ENCODE peak calls at places on chromosomes 3 and 15, in seven cellular contexts. E, J, P, L, B, O and U are unnamed samples.

GRCh38 chr3:4954256-4955000 is 24.8 kb upstream of the BHLHE40 start:
- DNase-seq in E (no peak), L (no peak), O (no peak), J (no peak), P (no peak), B (no peak), U (no peak)

GRCh38 chr15:79046691-79047404 is 43.7 kb downstream of the RASGRF1 start:
- DNase-seq in O (no peak), P (no peak), J (no peak), E (no peak), L (no peak), B (no peak), U (no peak)

GRCh38 chr3:44030690-44031344 is 210.9 kb upstream of the TOPAZ1 start:
- DNase-seq in E (no peak), L (no peak), J (no peak), B (no peak), P (peak; percentile 12), O (no peak), U (no peak)

GRCh38 chr3:178393833-178394232 is 142.4 kb upstream of the KCNMB2 start:
- DNase-seq in J (no peak), L (no peak), P (peak; percentile 87), B (no peak), E (no peak), O (no peak), U (no peak)

GRCh38 chr3:66473181-66473580 is 27.6 kb downstream of the LRIG1 start:
- DNase-seq in O (no peak), E (no peak), L (no peak), B (no peak), J (no peak), P (peak; percentile 46), U (no peak)

GRCh38 chr3:195859846-195860411 is 48.2 kb upstream of the MUC4 start:
- DNase-seq in E (no peak), P (no peak), O (no peak), L (no peak), B (no peak), J (no peak), U (no peak)

GRCh38 chr3:30448436-30448835 is 158.0 kb upstream of the TGFBR2 start:
- DNase-seq in P (peak; percentile 29), O (no peak), L (no peak), J (no peak), E (no peak), B (no peak), U (no peak)

GRCh38 chr3:14200276-14200675 is 21.7 kb downstream of the LSM3 start:
- DNase-seq in P (no peak), J (no peak), L (no peak), B (no peak), E (no peak), O (no peak), U (no peak)

GRCh38 chr3:167694121-167694520 is 40.4 kb upstream of the WDR49 start:
- DNase-seq in P (no peak), E (no peak), O (no peak), B (no peak), L (no peak), J (no peak), U (no peak)

GRCh38 chr3:5799421-5799820 is 611.9 kb downstream of the EDEM1 start:
- DNase-seq in P (no peak), B (no peak), E (no peak), O (no peak), L (no peak), J (no peak), U (no peak)

GRCh38 chr3:147914532-147914931 is 505.4 kb downstream of the ZIC1 start:
- DNase-seq in J (no peak), B (no peak), L (no peak), O (no peak), E (no peak), P (no peak), U (no peak)

GRCh38 chr15:83653288-83653638 is 660 bp upstream of the ADAMTSL3 start:
- DNase-seq in E (no peak), P (no peak), J (no peak), B (no peak), L (no peak), O (no peak), U (no peak)

GRCh38 chr3:135576786-135577185 is 388.7 kb upstream of the PPP2R3A start:
- DNase-seq in B (no peak), P (no peak), L (no peak), J (no peak), O (no peak), E (no peak), U (no peak)

GRCh38 chr3:62238431-62238830 is 134.9 kb downstream of the FEZF2 start:
- DNase-seq in O (no peak), L (no peak), P (no peak), E (no peak), B (no peak), J (no peak), U (no peak)

GRCh38 chr15:82021992-82022391 is 23.8 kb downstream of the MEX3B start:
- DNase-seq in J (no peak), E (no peak), L (peak; percentile 32), P (peak; percentile 65), B (no peak), O (no peak), U (peak; percentile 54)

GRCh38 chr3:145678401-145678800 is 482.6 kb downstream of the PLOD2 start:
- DNase-seq in O (no peak), P (peak; percentile 58), L (no peak), J (no peak), B (no peak), E (no peak), U (no peak)

GRCh38 chr3:99901200-99901926 is 83.7 kb downstream of the CMSS1 start:
- DNase-seq in E (no peak), J (no peak), O (no peak), B (no peak), P (peak; percentile 91), L (no peak), U (peak; percentile 55)

GRCh38 chr15:66906660-66907059 is 158.7 kb upstream of the SMAD3 start:
- DNase-seq in B (peak; percentile 14), L (no peak), O (no peak), P (no peak), J (peak; percentile 8), E (no peak), U (no peak)

GRCh38 chr3:43879166-43879565 is 188.4 kb downstream of the ABHD5 start:
- DNase-seq in O (peak; percentile 25), L (no peak), J (peak; percentile 88), P (no peak), E (no peak), B (no peak), U (no peak)

GRCh38 chr3:126956866-126957650 is 25.9 kb upstream of the PLXNA1 start:
- DNase-seq in B (no peak), E (no peak), J (peak; percentile 53), L (no peak), O (no peak), P (no peak), U (no peak)

GRCh38 chr3:12143949-12144504 is 14.7 kb downstream of the TIMP4 start:
- DNase-seq in B (peak; percentile 98), L (peak; percentile 58), J (no peak), P (peak; percentile 95), O (no peak), E (no peak), U (peak; percentile 66)

GRCh38 chr15:52208306-52208946 is 17.2 kb upstream of the GNB5 start:
- DNase-seq in E (peak; percentile 71), P (peak; percentile 68), L (no peak), O (peak; percentile 59), B (no peak), J (peak; percentile 78), U (peak; percentile 43)

GRCh38 chr3:164732166-164732565 is 346.1 kb downstream of the SI start:
- DNase-seq in J (no peak), B (no peak), E (no peak), L (no peak), O (no peak), P (no peak), U (no peak)
- TF ChIP-seq CTCF in J (no peak), B (no peak), E (no peak), L (no peak), O (no peak), P (no peak), U (no peak)

GRCh38 chr3:46935168-46935858 is 41.2 kb downstream of the CCDC12 start:
- DNase-seq in J (peak; percentile 91), L (peak; percentile 89), B (peak; percentile 97), P (peak; percentile 96), O (no peak), E (peak; percentile 48), U (peak; percentile 89)
- TF ChIP-seq CTCF in J (peak; percentile 73), L (peak; percentile 66), B (peak; percentile 47), P (peak; percentile 90), O (peak; percentile 36), E (no peak), U (peak; percentile 93)

GRCh38 chr15:63461230-63461629 is 43.2 kb upstream of the USP3 start:
- DNase-seq in B (no peak), E (peak; percentile 44), J (peak; percentile 81), L (no peak), P (no peak), O (no peak), U (no peak)
- TF ChIP-seq CTCF in B (no peak), E (no peak), J (peak; percentile 66), L (no peak), P (peak; percentile 1), O (peak; percentile 37), U (no peak)

GRCh38 chr3:32359766-32360513 is 31.7 kb upstream of the CMTM7 start:
- DNase-seq in B (no peak), J (peak; percentile 51), E (no peak), O (no peak), P (no peak), L (no peak), U (no peak)

GRCh38 chr3:32355892-32356291 is 35.8 kb upstream of the CMTM7 start:
- DNase-seq in O (no peak), B (no peak), L (no peak), J (no peak), E (no peak), P (no peak), U (no peak)

GRCh38 chr3:32360514-32360869 is 31.2 kb upstream of the CMTM7 start:
- DNase-seq in J (no peak), B (no peak), P (no peak), L (no peak), E (no peak), O (no peak), U (no peak)
- TF ChIP-seq CTCF in J (no peak), B (no peak), P (no peak), L (no peak), E (no peak), O (no peak), U (no peak)

GRCh38 chr3:154678271-154678670 is 248.3 kb upstream of the GPR149 start:
- DNase-seq in P (no peak), J (no peak), L (no peak), E (no peak), O (no peak), B (no peak), U (no peak)

GRCh38 chr3:154684440-154684839 is 254.4 kb upstream of the GPR149 start:
- DNase-seq in B (no peak), L (no peak), P (no peak), J (peak; percentile 34), E (no peak), O (no peak), U (no peak)

DNA sequence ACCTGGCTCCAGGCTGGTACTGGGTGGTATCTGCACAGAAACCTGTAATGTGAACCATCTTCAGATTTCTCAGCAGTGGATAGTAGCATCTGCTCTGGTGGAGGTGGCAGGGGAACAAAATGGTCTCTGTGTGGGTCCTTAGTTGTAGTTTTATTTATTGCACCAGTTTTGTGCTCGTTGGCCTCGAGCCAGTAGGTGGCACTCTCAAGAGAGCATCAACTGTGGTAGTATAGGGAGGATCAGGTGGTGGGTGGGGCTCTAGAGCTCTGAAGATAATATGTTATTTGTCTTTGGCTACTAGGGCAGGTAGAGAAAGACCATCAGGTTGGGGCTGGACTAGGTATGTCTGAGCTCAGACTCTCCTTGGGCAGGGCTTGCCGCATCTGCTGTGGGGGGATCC is 254.0 kb upstream of the GPR149 start:
- DNase-seq in P (no peak), B (no peak), J (peak; percentile 71), E (no peak), L (no peak), O (no peak), U (no peak)
- TF ChIP-seq CTCF in P (no peak), B (no peak), J (peak; percentile 67), E (no peak), L (no peak), O (peak; percentile 10), U (no peak)